ENCODE peak calls at places on chromosomes 3 and 15, in eight cellular contexts. One of them, this sample, is unnamed.

GRCh38 chr15:62209821-62210220 is 44.7 kb upstream of the C2CD4B start:
- DNase-seq in BE2C: no peak
- DNase-seq in astrocyte: no peak
- DNase-seq in kidney epithelial cell: no peak
- DNase-seq in upper lobe of left lung: no peak
- DNase-seq in left ventricle myocardium inferior: no peak
- DNase-seq in cardiac fibroblast: no peak
- DNase-seq in Panc1: no peak
- DNase-seq in this sample: peak

GRCh38 chr15:31554261-31554660 is 227.6 kb downstream of the KLF13 start:
- DNase-seq in BE2C: no peak
- DNase-seq in astrocyte: peak
- DNase-seq in kidney epithelial cell: no peak
- DNase-seq in upper lobe of left lung: no peak
- DNase-seq in left ventricle myocardium inferior: peak
- DNase-seq in cardiac fibroblast: peak
- DNase-seq in Panc1: no peak
- DNase-seq in this sample: no peak

GRCh38 chr3:32321095-32321835 is 70.4 kb upstream of the CMTM7 start:
- DNase-seq in BE2C: no peak
- DNase-seq in astrocyte: no peak
- DNase-seq in kidney epithelial cell: no peak
- DNase-seq in upper lobe of left lung: no peak
- DNase-seq in left ventricle myocardium inferior: peak
- DNase-seq in cardiac fibroblast: no peak
- DNase-seq in Panc1: no peak
- DNase-seq in this sample: no peak

GRCh38 chr3:65833761-65834505 is 204.8 kb downstream of the MAGI1 start:
- DNase-seq in BE2C: no peak
- DNase-seq in astrocyte: peak
- DNase-seq in kidney epithelial cell: peak
- DNase-seq in upper lobe of left lung: no peak
- DNase-seq in left ventricle myocardium inferior: no peak
- DNase-seq in cardiac fibroblast: peak
- DNase-seq in Panc1: no peak
- DNase-seq in this sample: peak

GRCh38 chr15:91055548-91056331 is 33.3 kb upstream of the VPS33B start:
- DNase-seq in BE2C: peak
- DNase-seq in astrocyte: peak
- DNase-seq in kidney epithelial cell: peak
- DNase-seq in upper lobe of left lung: peak
- DNase-seq in left ventricle myocardium inferior: peak
- DNase-seq in cardiac fibroblast: peak
- DNase-seq in Panc1: peak
- DNase-seq in this sample: peak

GRCh38 chr3:99920530-99921376 is 103.1 kb downstream of the CMSS1 start:
- DNase-seq in BE2C: peak
- DNase-seq in astrocyte: no peak
- DNase-seq in kidney epithelial cell: no peak
- DNase-seq in upper lobe of left lung: peak
- DNase-seq in left ventricle myocardium inferior: peak
- DNase-seq in cardiac fibroblast: peak
- DNase-seq in Panc1: no peak
- DNase-seq in this sample: peak

GRCh38 chr3:157549498-157549897 is 46.3 kb upstream of the VEPH1 start:
- DNase-seq in BE2C: no peak
- DNase-seq in astrocyte: no peak
- DNase-seq in kidney epithelial cell: no peak
- DNase-seq in upper lobe of left lung: no peak
- DNase-seq in left ventricle myocardium inferior: no peak
- DNase-seq in cardiac fibroblast: no peak
- DNase-seq in Panc1: no peak
- DNase-seq in this sample: no peak

GRCh38 chr3:192063570-192063969 is 602.6 kb downstream of the PYDC2 start:
- DNase-seq in BE2C: peak
- DNase-seq in astrocyte: peak
- DNase-seq in kidney epithelial cell: no peak
- DNase-seq in upper lobe of left lung: no peak
- DNase-seq in left ventricle myocardium inferior: peak
- DNase-seq in cardiac fibroblast: peak
- DNase-seq in Panc1: no peak
- DNase-seq in this sample: peak

GRCh38 chr15:46786886-46787285 is 930.4 kb upstream of the SEMA6D start:
- DNase-seq in BE2C: no peak
- DNase-seq in astrocyte: no peak
- DNase-seq in kidney epithelial cell: no peak
- DNase-seq in upper lobe of left lung: no peak
- DNase-seq in left ventricle myocardium inferior: no peak
- DNase-seq in cardiac fibroblast: no peak
- DNase-seq in Panc1: no peak
- DNase-seq in this sample: no peak

GRCh38 chr15:65598468-65598867 is 12.5 kb downstream of the INTS14 start:
- DNase-seq in BE2C: no peak
- DNase-seq in astrocyte: no peak
- DNase-seq in kidney epithelial cell: no peak
- DNase-seq in upper lobe of left lung: no peak
- DNase-seq in left ventricle myocardium inferior: no peak
- DNase-seq in cardiac fibroblast: no peak
- DNase-seq in Panc1: no peak
- DNase-seq in this sample: no peak

GRCh38 chr3:45329779-45330305 is 58.5 kb upstream of the LARS2 start:
- DNase-seq in BE2C: no peak
- DNase-seq in astrocyte: no peak
- DNase-seq in kidney epithelial cell: no peak
- DNase-seq in upper lobe of left lung: no peak
- DNase-seq in left ventricle myocardium inferior: no peak
- DNase-seq in cardiac fibroblast: no peak
- DNase-seq in Panc1: no peak
- DNase-seq in this sample: no peak

GRCh38 chr3:45333549-45333948 is 54.8 kb upstream of the LARS2 start:
- DNase-seq in BE2C: no peak
- DNase-seq in astrocyte: peak
- DNase-seq in kidney epithelial cell: no peak
- DNase-seq in upper lobe of left lung: no peak
- DNase-seq in left ventricle myocardium inferior: no peak
- DNase-seq in cardiac fibroblast: peak
- DNase-seq in Panc1: no peak
- DNase-seq in this sample: peak

GRCh38 chr3:45332901-45333407 is 55.4 kb upstream of the LARS2 start:
- DNase-seq in BE2C: no peak
- DNase-seq in astrocyte: no peak
- DNase-seq in kidney epithelial cell: no peak
- DNase-seq in upper lobe of left lung: no peak
- DNase-seq in left ventricle myocardium inferior: no peak
- DNase-seq in cardiac fibroblast: no peak
- DNase-seq in Panc1: no peak
- DNase-seq in this sample: no peak

GRCh38 chr3:45332493-45332892 is 55.9 kb upstream of the LARS2 start:
- DNase-seq in BE2C: no peak
- DNase-seq in astrocyte: no peak
- DNase-seq in kidney epithelial cell: no peak
- DNase-seq in upper lobe of left lung: no peak
- DNase-seq in left ventricle myocardium inferior: no peak
- DNase-seq in cardiac fibroblast: no peak
- DNase-seq in Panc1: no peak
- DNase-seq in this sample: no peak

DNA sequence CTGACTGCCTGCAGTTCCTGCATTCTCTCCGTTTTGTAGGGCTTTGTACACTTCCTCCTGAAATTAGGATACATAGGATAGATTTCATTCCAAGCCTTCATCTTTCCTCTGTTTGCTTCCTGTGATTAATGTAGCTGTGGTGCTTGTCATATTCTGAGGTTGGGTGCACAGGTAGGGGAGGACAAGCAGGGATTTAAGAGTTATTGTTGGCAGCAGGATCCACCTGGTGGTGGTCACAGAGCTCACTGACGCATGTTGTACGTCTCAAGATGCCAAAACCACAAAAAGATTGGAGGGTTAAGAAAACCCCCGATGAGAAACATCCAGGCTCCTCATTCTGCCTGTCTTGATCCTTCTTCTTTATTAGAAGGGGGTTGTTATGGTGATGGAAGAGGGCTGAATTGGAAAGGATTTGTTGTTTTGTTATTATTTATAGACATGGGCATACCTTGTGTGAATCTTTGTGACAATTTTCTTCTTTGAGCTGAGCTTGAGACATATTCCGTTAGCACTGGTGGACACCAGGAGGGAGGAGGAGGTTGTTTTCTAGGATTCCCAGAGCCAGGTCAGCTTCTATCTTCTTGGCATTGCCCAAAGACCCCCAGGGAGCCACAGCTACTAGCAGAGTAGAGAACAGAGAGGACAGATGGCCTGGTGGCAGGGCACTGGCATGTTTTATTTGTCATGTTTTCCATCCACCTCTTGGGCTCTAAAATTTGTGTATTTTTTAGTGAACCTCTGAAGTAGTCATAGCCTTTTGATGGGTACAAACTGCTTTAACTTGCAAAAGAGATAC is 57.7 kb upstream of the LARS2 start:
- DNase-seq in BE2C: no peak
- DNase-seq in astrocyte: peak
- DNase-seq in kidney epithelial cell: no peak
- DNase-seq in upper lobe of left lung: no peak
- DNase-seq in left ventricle myocardium inferior: no peak
- DNase-seq in cardiac fibroblast: no peak
- DNase-seq in Panc1: no peak
- DNase-seq in this sample: peak
- TF ChIP-seq CTCF in BE2C: no peak
- TF ChIP-seq CTCF in astrocyte: no peak
- TF ChIP-seq CTCF in kidney epithelial cell: no peak
- TF ChIP-seq CTCF in upper lobe of left lung: no peak
- TF ChIP-seq CTCF in left ventricle myocardium inferior: no peak
- TF ChIP-seq CTCF in cardiac fibroblast: no peak
- TF ChIP-seq CTCF in Panc1: no peak
- TF ChIP-seq CTCF in this sample: no peak

GRCh38 chr15:88729581-88729980 is 73.7 kb upstream of the ACAN start:
- DNase-seq in BE2C: no peak
- DNase-seq in astrocyte: no peak
- DNase-seq in kidney epithelial cell: no peak
- DNase-seq in upper lobe of left lung: no peak
- DNase-seq in left ventricle myocardium inferior: no peak
- DNase-seq in cardiac fibroblast: no peak
- DNase-seq in Panc1: no peak
- DNase-seq in this sample: no peak

GRCh38 chr15:88730751-88731150 is 72.5 kb upstream of the ACAN start:
- DNase-seq in BE2C: no peak
- DNase-seq in astrocyte: no peak
- DNase-seq in kidney epithelial cell: no peak
- DNase-seq in upper lobe of left lung: no peak
- DNase-seq in left ventricle myocardium inferior: no peak
- DNase-seq in cardiac fibroblast: no peak
- DNase-seq in Panc1: no peak
- DNase-seq in this sample: no peak

GRCh38 chr15:88725305-88726220 is 77.7 kb upstream of the ACAN start:
- DNase-seq in BE2C: no peak
- DNase-seq in astrocyte: no peak
- DNase-seq in kidney epithelial cell: no peak
- DNase-seq in upper lobe of left lung: no peak
- DNase-seq in left ventricle myocardium inferior: no peak
- DNase-seq in cardiac fibroblast: no peak
- DNase-seq in Panc1: no peak
- DNase-seq in this sample: no peak

DNA sequence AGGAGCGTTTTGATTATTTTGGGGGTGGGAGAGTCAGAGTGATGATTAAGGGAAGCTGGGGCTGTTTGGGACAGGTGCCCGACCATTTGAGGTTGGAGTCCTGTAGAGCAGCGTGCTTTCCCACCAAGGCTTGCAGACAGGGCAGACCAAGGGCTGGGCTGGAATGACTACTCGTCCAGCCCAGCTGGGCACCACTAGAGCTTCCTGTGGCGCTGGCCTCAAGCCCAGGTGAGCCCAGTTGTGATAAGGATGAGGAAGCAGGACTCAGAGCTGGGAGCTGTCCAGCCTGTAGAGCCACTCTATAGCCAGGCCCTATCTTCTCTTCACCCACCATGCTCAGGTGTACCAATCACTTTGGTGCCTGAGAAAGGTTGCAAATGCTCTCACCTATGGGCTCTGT is 75.8 kb upstream of the ACAN start:
- DNase-seq in BE2C: no peak
- DNase-seq in astrocyte: no peak
- DNase-seq in kidney epithelial cell: no peak
- DNase-seq in upper lobe of left lung: no peak
- DNase-seq in left ventricle myocardium inferior: no peak
- DNase-seq in cardiac fibroblast: no peak
- DNase-seq in Panc1: no peak
- DNase-seq in this sample: no peak
- H3K4me3 ChIP-seq in BE2C: no peak
- H3K4me3 ChIP-seq in astrocyte: no peak
- H3K4me3 ChIP-seq in kidney epithelial cell: no peak
- H3K4me3 ChIP-seq in upper lobe of left lung: no peak
- H3K4me3 ChIP-seq in left ventricle myocardium inferior: no peak
- H3K4me3 ChIP-seq in cardiac fibroblast: no peak
- H3K4me3 ChIP-seq in Panc1: no peak
- H3K4me3 ChIP-seq in this sample: no peak

GRCh38 chr3:122357828-122358617 is 25.0 kb downstream of the MIX23 start:
- DNase-seq in BE2C: peak
- DNase-seq in astrocyte: peak
- DNase-seq in kidney epithelial cell: no peak
- DNase-seq in upper lobe of left lung: no peak
- DNase-seq in left ventricle myocardium inferior: no peak
- DNase-seq in cardiac fibroblast: no peak
- DNase-seq in Panc1: no peak
- DNase-seq in this sample: peak

GRCh38 chr3:122355612-122356011 is 27.4 kb downstream of the MIX23 start:
- DNase-seq in BE2C: no peak
- DNase-seq in astrocyte: no peak
- DNase-seq in kidney epithelial cell: no peak
- DNase-seq in upper lobe of left lung: no peak
- DNase-seq in left ventricle myocardium inferior: no peak
- DNase-seq in cardiac fibroblast: no peak
- DNase-seq in Panc1: no peak
- DNase-seq in this sample: no peak

GRCh38 chr3:122358633-122359032 is 24.4 kb downstream of the MIX23 start:
- DNase-seq in BE2C: no peak
- DNase-seq in astrocyte: no peak
- DNase-seq in kidney epithelial cell: no peak
- DNase-seq in upper lobe of left lung: no peak
- DNase-seq in left ventricle myocardium inferior: no peak
- DNase-seq in cardiac fibroblast: no peak
- DNase-seq in Panc1: no peak
- DNase-seq in this sample: no peak

GRCh38 chr3:122353901-122354401 is 28.9 kb downstream of the CSTA start:
- DNase-seq in BE2C: no peak
- DNase-seq in astrocyte: no peak
- DNase-seq in kidney epithelial cell: no peak
- DNase-seq in upper lobe of left lung: no peak
- DNase-seq in left ventricle myocardium inferior: no peak
- DNase-seq in cardiac fibroblast: no peak
- DNase-seq in Panc1: no peak
- DNase-seq in this sample: no peak

GRCh38 chr3:122356402-122356801 is 26.6 kb downstream of the MIX23 start:
- DNase-seq in BE2C: peak
- DNase-seq in astrocyte: peak
- DNase-seq in kidney epithelial cell: no peak
- DNase-seq in upper lobe of left lung: peak
- DNase-seq in left ventricle myocardium inferior: no peak
- DNase-seq in cardiac fibroblast: peak
- DNase-seq in Panc1: peak
- DNase-seq in this sample: peak
- TF ChIP-seq CTCF in BE2C: peak
- TF ChIP-seq CTCF in astrocyte: peak
- TF ChIP-seq CTCF in kidney epithelial cell: peak
- TF ChIP-seq CTCF in upper lobe of left lung: peak
- TF ChIP-seq CTCF in left ventricle myocardium inferior: peak
- TF ChIP-seq CTCF in cardiac fibroblast: peak
- TF ChIP-seq CTCF in Panc1: peak
- TF ChIP-seq CTCF in this sample: peak

GRCh38 chr3:60839242-60839641 is 412.0 kb downstream of the FHIT start:
- DNase-seq in BE2C: peak
- DNase-seq in astrocyte: no peak
- DNase-seq in kidney epithelial cell: no peak
- DNase-seq in upper lobe of left lung: no peak
- DNase-seq in left ventricle myocardium inferior: no peak
- DNase-seq in cardiac fibroblast: no peak
- DNase-seq in Panc1: no peak
- DNase-seq in this sample: peak
- H3K4me3 ChIP-seq in BE2C: no peak
- H3K4me3 ChIP-seq in astrocyte: no peak
- H3K4me3 ChIP-seq in kidney epithelial cell: no peak
- H3K4me3 ChIP-seq in upper lobe of left lung: no peak
- H3K4me3 ChIP-seq in left ventricle myocardium inferior: no peak
- H3K4me3 ChIP-seq in cardiac fibroblast: no peak
- H3K4me3 ChIP-seq in Panc1: no peak
- H3K4me3 ChIP-seq in this sample: no peak

This sample was measured in epithelial cell of esophagus.